ENCODE peak calls at places on chromosomes 4 and X, in ten cellular contexts. One of them, this sample, is unnamed.

GRCh38 chr4:146134761-146135160 is 40.8 kb upstream of the LSM6 start:
- DNase-seq in mammary epithelial cell: peak; percentile 43
- DNase-seq in MV-4-11: no peak
- DNase-seq in NCI-H2171: peak; percentile 23
- DNase-seq in activated T-cell treated with anti-CD3 and anti-CD28 coated beads, Interleukin-2, amount 50 U/mL, for 72 hours: no peak
- DNase-seq in NCI-H1092: peak; percentile 95
- DNase-seq in A549: no peak
- DNase-seq in NCI-H1436: peak; percentile 35
- DNase-seq in NCI-H510A: no peak
- DNase-seq in ovary: no peak
- DNase-seq in this sample: no peak

GRCh38 chr4:103118171-103118570 is 18.5 kb upstream of the BDH2 start:
- DNase-seq in mammary epithelial cell: no peak
- DNase-seq in MV-4-11: no peak
- DNase-seq in NCI-H2171: no peak
- DNase-seq in activated T-cell treated with anti-CD3 and anti-CD28 coated beads, Interleukin-2, amount 50 U/mL, for 72 hours: no peak
- DNase-seq in NCI-H1092: no peak
- DNase-seq in A549: no peak
- DNase-seq in NCI-H1436: no peak
- DNase-seq in NCI-H510A: no peak
- DNase-seq in ovary: no peak
- DNase-seq in this sample: no peak

GRCh38 chr4:128682942-128683666 is 126.4 kb upstream of the JADE1 start:
- DNase-seq in mammary epithelial cell: no peak
- DNase-seq in MV-4-11: no peak
- DNase-seq in NCI-H2171: no peak
- DNase-seq in activated T-cell treated with anti-CD3 and anti-CD28 coated beads, Interleukin-2, amount 50 U/mL, for 72 hours: no peak
- DNase-seq in NCI-H1092: no peak
- DNase-seq in A549: no peak
- DNase-seq in NCI-H1436: no peak
- DNase-seq in NCI-H510A: no peak
- DNase-seq in ovary: no peak
- DNase-seq in this sample: no peak

GRCh38 chr4:26787461-26788340 is 72.9 kb upstream of the STIM2 start:
- DNase-seq in mammary epithelial cell: peak; percentile 85
- DNase-seq in MV-4-11: no peak
- DNase-seq in NCI-H2171: peak; percentile 22
- DNase-seq in activated T-cell treated with anti-CD3 and anti-CD28 coated beads, Interleukin-2, amount 50 U/mL, for 72 hours: peak; percentile 61
- DNase-seq in NCI-H1092: peak; percentile 13
- DNase-seq in A549: peak; percentile 28
- DNase-seq in NCI-H1436: peak; percentile 85
- DNase-seq in NCI-H510A: no peak
- DNase-seq in ovary: peak; percentile 50
- DNase-seq in this sample: no peak

GRCh38 chr4:80202190-80202711 is 4.9 kb downstream of the PRDM8 start:
- DNase-seq in mammary epithelial cell: peak; percentile 68
- DNase-seq in MV-4-11: peak; percentile 55
- DNase-seq in NCI-H2171: no peak
- DNase-seq in activated T-cell treated with anti-CD3 and anti-CD28 coated beads, Interleukin-2, amount 50 U/mL, for 72 hours: peak; percentile 83
- DNase-seq in NCI-H1092: peak; percentile 60
- DNase-seq in A549: peak; percentile 63
- DNase-seq in NCI-H1436: peak; percentile 62
- DNase-seq in NCI-H510A: peak; percentile 41
- DNase-seq in ovary: peak; percentile 88
- DNase-seq in this sample: peak; percentile 53

GRCh38 chr4:126051709-126052424 is 737.1 kb downstream of the FAT4 start:
- DNase-seq in mammary epithelial cell: peak; percentile 25
- DNase-seq in MV-4-11: no peak
- DNase-seq in NCI-H2171: no peak
- DNase-seq in activated T-cell treated with anti-CD3 and anti-CD28 coated beads, Interleukin-2, amount 50 U/mL, for 72 hours: no peak
- DNase-seq in NCI-H1092: no peak
- DNase-seq in A549: no peak
- DNase-seq in NCI-H1436: no peak
- DNase-seq in NCI-H510A: no peak
- DNase-seq in ovary: no peak
- DNase-seq in this sample: no peak

GRCh38 chr4:83561381-83561780 is 25.5 kb downstream of the GPAT3 start:
- DNase-seq in mammary epithelial cell: peak; percentile 90
- DNase-seq in MV-4-11: peak; percentile 92
- DNase-seq in NCI-H2171: no peak
- DNase-seq in activated T-cell treated with anti-CD3 and anti-CD28 coated beads, Interleukin-2, amount 50 U/mL, for 72 hours: peak; percentile 4
- DNase-seq in NCI-H1092: no peak
- DNase-seq in A549: peak; percentile 50
- DNase-seq in NCI-H1436: no peak
- DNase-seq in NCI-H510A: no peak
- DNase-seq in ovary: no peak
- DNase-seq in this sample: no peak

GRCh38 chr4:38383646-38384121 is 280.3 kb upstream of the KLF3 start:
- DNase-seq in mammary epithelial cell: no peak
- DNase-seq in MV-4-11: no peak
- DNase-seq in NCI-H2171: no peak
- DNase-seq in activated T-cell treated with anti-CD3 and anti-CD28 coated beads, Interleukin-2, amount 50 U/mL, for 72 hours: no peak
- DNase-seq in NCI-H1092: no peak
- DNase-seq in A549: no peak
- DNase-seq in NCI-H1436: no peak
- DNase-seq in NCI-H510A: no peak
- DNase-seq in ovary: no peak
- DNase-seq in this sample: no peak

GRCh38 chr4:153471691-153472080 is 5.5 kb downstream of the TMEM131L start:
- DNase-seq in mammary epithelial cell: peak; percentile 75
- DNase-seq in MV-4-11: peak; percentile 81
- DNase-seq in NCI-H2171: no peak
- DNase-seq in activated T-cell treated with anti-CD3 and anti-CD28 coated beads, Interleukin-2, amount 50 U/mL, for 72 hours: peak; percentile 44
- DNase-seq in NCI-H1092: no peak
- DNase-seq in A549: no peak
- DNase-seq in NCI-H1436: no peak
- DNase-seq in NCI-H510A: no peak
- DNase-seq in ovary: no peak
- DNase-seq in this sample: peak; percentile 4

GRCh38 chrX:12971282-12972003 is 3.5 kb upstream of the TMSB4X start:
- DNase-seq in mammary epithelial cell: no peak
- DNase-seq in MV-4-11: peak; percentile 26
- DNase-seq in NCI-H2171: peak; percentile 21
- DNase-seq in activated T-cell treated with anti-CD3 and anti-CD28 coated beads, Interleukin-2, amount 50 U/mL, for 72 hours: no peak
- DNase-seq in NCI-H1092: no peak
- DNase-seq in A549: no peak
- DNase-seq in NCI-H1436: no peak
- DNase-seq in NCI-H510A: no peak
- DNase-seq in ovary: peak; percentile 41
- DNase-seq in this sample: peak; percentile 2

GRCh38 chr4:173930329-173930967 is 353.0 kb downstream of the FBXO8 start:
- DNase-seq in mammary epithelial cell: no peak
- DNase-seq in MV-4-11: no peak
- DNase-seq in NCI-H2171: no peak
- DNase-seq in activated T-cell treated with anti-CD3 and anti-CD28 coated beads, Interleukin-2, amount 50 U/mL, for 72 hours: no peak
- DNase-seq in NCI-H1092: no peak
- DNase-seq in A549: no peak
- DNase-seq in NCI-H1436: no peak
- DNase-seq in NCI-H510A: no peak
- DNase-seq in ovary: no peak
- DNase-seq in this sample: no peak

GRCh38 chr4:7282094-7282370 is 89.7 kb downstream of the SORCS2 start:
- DNase-seq in mammary epithelial cell: peak; percentile 35
- DNase-seq in MV-4-11: peak; percentile 32
- DNase-seq in NCI-H2171: no peak
- DNase-seq in activated T-cell treated with anti-CD3 and anti-CD28 coated beads, Interleukin-2, amount 50 U/mL, for 72 hours: no peak
- DNase-seq in NCI-H1092: no peak
- DNase-seq in A549: no peak
- DNase-seq in NCI-H1436: no peak
- DNase-seq in NCI-H510A: no peak
- DNase-seq in ovary: no peak
- DNase-seq in this sample: no peak

GRCh38 chr4:53489279-53489889 is 101.9 kb downstream of the LNX1 start:
- DNase-seq in mammary epithelial cell: peak; percentile 63
- DNase-seq in MV-4-11: peak; percentile 21
- DNase-seq in NCI-H2171: no peak
- DNase-seq in activated T-cell treated with anti-CD3 and anti-CD28 coated beads, Interleukin-2, amount 50 U/mL, for 72 hours: no peak
- DNase-seq in NCI-H1092: no peak
- DNase-seq in A549: no peak
- DNase-seq in NCI-H1436: no peak
- DNase-seq in NCI-H510A: no peak
- DNase-seq in ovary: no peak
- DNase-seq in this sample: no peak

This sample was measured in effector CD8-positive, alpha-beta T cell.